ENCODE peak calls at places on chromosomes 12 and 14, in nine cellular contexts. M is testis, R is uterus, O is HepG2, V is ovary, K is stomach, S is Peyer's patch, I is breast epithelium, A is transverse colon. P is an unnamed sample.

GRCh38 chr12:1933342-1933992 is 15.0 kb upstream of the CACNA2D4 start:
- DNase-seq in M (no peak), R (peak; percentile 18), O (no peak), V (no peak), K (peak; percentile 8), S (peak; percentile 36), I (no peak), A (no peak), P (no peak)

GRCh38 chr12:53674977-53675700 is 744 bp downstream of the ATP5MC2 start:
- DNase-seq in M (no peak), R (no peak), O (no peak), V (no peak), K (no peak), S (no peak), I (no peak), A (no peak), P (no peak)

GRCh38 chr12:116687888-116688287 is 50.0 kb downstream of the SPRING1 start:
- DNase-seq in M (peak; percentile 59), R (peak; percentile 33), O (peak; percentile 44), V (no peak), K (no peak), S (no peak), I (no peak), A (peak; percentile 22), P (peak; percentile 47)

GRCh38 chr12:92020983-92021664 is 124.5 kb downstream of the BTG1 start:
- DNase-seq in M (no peak), R (no peak), O (no peak), V (no peak), K (no peak), S (no peak), I (no peak), A (no peak), P (no peak)

GRCh38 chr14:24339284-24340151 is at the start of gene RIPK3:
- DNase-seq in M (no peak), R (no peak), O (no peak), V (no peak), K (peak; percentile 80), S (peak; percentile 84), I (no peak), A (peak; percentile 87), P (peak; percentile 83)

GRCh38 chr12:126084480-126084879 is 1019.2 kb downstream of the AACS start:
- DNase-seq in M (no peak), R (no peak), O (no peak), V (no peak), K (no peak), S (no peak), I (no peak), A (no peak), P (no peak)

GRCh38 chr14:91246051-91246852 is 1.7 kb upstream of the GPR68 start:
- DNase-seq in M (no peak), R (no peak), O (no peak), V (no peak), K (no peak), S (peak; percentile 61), I (no peak), A (peak; percentile 43), P (no peak)

GRCh38 chr14:48052973-48053372 is 377.6 kb upstream of the MDGA2 start:
- DNase-seq in M (no peak), R (no peak), O (no peak), V (no peak), K (no peak), S (no peak), I (no peak), A (no peak), P (no peak)

GRCh38 chr12:89863968-89864367 is 155.3 kb upstream of the ATP2B1 start:
- DNase-seq in M (no peak), R (no peak), O (no peak), V (no peak), K (no peak), S (no peak), I (no peak), A (no peak), P (no peak)

GRCh38 chr12:128337456-128338160 is 70.6 kb downstream of the TMEM132C start:
- DNase-seq in M (no peak), R (no peak), O (no peak), V (no peak), K (no peak), S (no peak), I (no peak), A (no peak), P (no peak)

GRCh38 chr14:63205850-63206249 is 1.6 kb downstream of the RHOJ start:
- DNase-seq in M (no peak), R (no peak), O (no peak), V (no peak), K (no peak), S (no peak), I (no peak), A (no peak), P (no peak)

GRCh38 chr12:47280543-47281330 is 201.0 kb upstream of the AMIGO2 start:
- DNase-seq in M (no peak), R (no peak), O (no peak), V (no peak), K (no peak), S (no peak), I (no peak), A (no peak), P (no peak)

GRCh38 chr14:82999802-83000201 is 1466.1 kb upstream of the SEL1L start:
- DNase-seq in M (no peak), R (no peak), O (no peak), V (no peak), K (no peak), S (no peak), I (no peak), A (no peak), P (no peak)

GRCh38 chr12:115341442-115341841 is 657.5 kb upstream of the TBX3 start:
- DNase-seq in M (peak; percentile 25), R (peak; percentile 93), O (no peak), V (peak; percentile 66), K (peak; percentile 36), S (peak; percentile 24), I (peak; percentile 63), A (peak; percentile 59), P (peak; percentile 80)

GRCh38 chr12:32705783-32706182 is 26.7 kb downstream of the DNM1L start:
- DNase-seq in M (no peak), R (no peak), O (no peak), V (no peak), K (no peak), S (no peak), I (no peak), A (no peak), P (no peak)

GRCh38 chr12:32697445-32697844 is 18.3 kb downstream of the DNM1L start:
- DNase-seq in M (no peak), R (no peak), O (no peak), V (no peak), K (no peak), S (no peak), I (no peak), A (no peak), P (no peak)

GRCh38 chr12:32698285-32698684 is 19.2 kb downstream of the DNM1L start:
- DNase-seq in M (no peak), R (no peak), O (no peak), V (no peak), K (no peak), S (no peak), I (no peak), A (no peak), P (no peak)

GRCh38 chr12:32706337-32707024 is 27.4 kb downstream of the DNM1L start:
- DNase-seq in M (no peak), R (no peak), O (no peak), V (no peak), K (no peak), S (no peak), I (no peak), A (no peak), P (no peak)

DNA sequence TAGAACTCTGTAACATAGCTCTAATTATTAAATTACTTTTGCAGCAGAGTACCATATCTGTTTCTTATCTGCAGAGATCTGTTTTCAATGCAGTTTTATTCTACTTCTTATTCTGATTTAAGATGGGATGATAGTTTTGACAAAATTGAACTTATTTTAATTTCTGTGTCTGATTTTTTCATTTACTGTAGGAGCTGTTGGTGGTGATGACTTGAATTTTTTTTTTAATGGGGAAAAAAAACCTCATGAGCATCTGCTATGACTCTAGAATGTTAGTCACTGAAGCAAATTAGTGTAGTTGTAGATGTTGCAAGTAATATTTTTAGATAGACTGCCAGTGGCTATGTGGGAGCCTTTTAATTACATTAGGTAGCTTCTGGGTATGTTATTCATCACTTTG is 23.4 kb downstream of the DNM1L start:
- DNase-seq in M (no peak), R (no peak), O (no peak), V (no peak), K (no peak), S (no peak), I (no peak), A (no peak), P (no peak)
- TF ChIP-seq CTCF in M (no peak), R (no peak), O (no peak), V (no peak), K (no peak), S (no peak), I (no peak), A (no peak), P (no peak)

GRCh38 chr14:72517736-72518135 is 376.2 kb downstream of the DPF3 start:
- DNase-seq in M (no peak), R (no peak), O (no peak), V (no peak), K (no peak), S (no peak), I (no peak), A (no peak), P (no peak)
- H3K4me1 ChIP-seq in M (no peaks in the 10 kb centered on the region), R (no peaks in the 10 kb centered on the region), O (no peaks in the 10 kb centered on the region), V (peaks cover 5% of the 10 kb centered on the region), K (no peaks in the 10 kb centered on the region), S (peaks cover 11% of the 10 kb centered on the region), I (no peaks in the 10 kb centered on the region), A (no peaks in the 10 kb centered on the region), P (peaks cover 5% of the 10 kb centered on the region)

GRCh38 chr14:68467425-68467824 is 325.4 kb downstream of the ZFP36L1 start:
- DNase-seq in M (no peak), R (no peak), O (no peak), V (no peak), K (no peak), S (no peak), I (no peak), A (no peak), P (no peak)
- TF ChIP-seq POLR2A in M (no peak), R (no peak), O (no peak), V (no peak), K (no peak), S (no peak), I (no peak), A (no peak), P (no peak)

GRCh38 chr12:49824886-49825285 is 3.3 kb downstream of the NCKAP5L start:
- DNase-seq in M (no peak), R (no peak), O (no peak), V (no peak), K (no peak), S (no peak), I (no peak), A (no peak), P (no peak)

GRCh38 chr12:49825360-49825970 is 2.7 kb downstream of the NCKAP5L start:
- DNase-seq in M (no peak), R (no peak), O (no peak), V (no peak), K (no peak), S (no peak), I (no peak), A (no peak), P (peak; percentile 76)

GRCh38 chr12:49824416-49824815 is 3.8 kb downstream of the NCKAP5L start:
- DNase-seq in M (no peak), R (no peak), O (no peak), V (no peak), K (no peak), S (no peak), I (no peak), A (no peak), P (no peak)

GRCh38 chr12:49827351-49828099 is 688 bp downstream of the NCKAP5L start:
- DNase-seq in M (peak; percentile 79), R (peak; percentile 57), O (peak; percentile 71), V (peak; percentile 84), K (peak; percentile 66), S (peak; percentile 43), I (no peak), A (peak; percentile 52), P (peak; percentile 79)

GRCh38 chr12:49825971-49826421 is 2.2 kb downstream of the NCKAP5L start:
- DNase-seq in M (peak; percentile 61), R (no peak), O (no peak), V (no peak), K (no peak), S (no peak), I (no peak), A (no peak), P (no peak)
- TF ChIP-seq CTCF in M (no peak), R (no peak), O (no peak), V (no peak), K (no peak), S (no peak), I (no peak), A (no peak), P (no peak)

P was measured in heart left ventricle.